ENCODE peak calls at places on chromosomes 12 and 14, in six cellular contexts. W is HepG2, G is heart left ventricle, H is stomach, F is H1, L is lower leg skin. B is an unnamed sample.

GRCh38 chr12:46473634-46474201 is 101.1 kb upstream of the SLC38A2 start:
- DNase-seq in H (peak), G (peak), F (no peak), L (no peak), W (peak), B (peak)

GRCh38 chr12:79360936-79361335 is 329.8 kb downstream of the PAWR start:
- DNase-seq in G (no peak), F (no peak), H (no peak), L (no peak), W (no peak), B (no peak)

GRCh38 chr12:14395059-14395778 is 29.7 kb downstream of the ATF7IP start:
- DNase-seq in H (no peak), G (no peak), L (no peak), W (no peak), F (no peak), B (no peak)

GRCh38 chr14:67440513-67440912 is 28.5 kb upstream of the PLEK2 start:
- DNase-seq in L (no peak), G (no peak), F (no peak), W (no peak), H (no peak), B (peak)

GRCh38 chr14:39232554-39233415 is 930 bp upstream of the MIA2 start:
- DNase-seq in F (no peak), L (no peak), G (no peak), W (peak), H (no peak), B (no peak)

GRCh38 chr14:69703047-69704046 is 63.6 kb upstream of the SRSF5 start:
- DNase-seq in W (peak), L (no peak), F (no peak), G (no peak), H (no peak), B (no peak)

GRCh38 chr14:90756755-90757345 is 59.4 kb downstream of the TTC7B start:
- DNase-seq in L (no peak), G (no peak), W (no peak), H (peak), F (peak), B (no peak)

GRCh38 chr12:66594688-66595087 is 84.2 kb downstream of the GRIP1 start:
- DNase-seq in F (no peak), G (no peak), W (no peak), L (no peak), H (no peak), B (no peak)

GRCh38 chr12:43776498-43776897 is 17.7 kb downstream of the IRAK4 start:
- DNase-seq in L (no peak), H (no peak), W (peak), G (no peak), F (no peak), B (no peak)

GRCh38 chr12:1593232-1594044 is 943 bp downstream of the FBXL14 start:
- DNase-seq in F (peak), W (no peak), G (peak), L (no peak), H (peak), B (peak)

GRCh38 chr12:7498832-7499231 is 4.7 kb downstream of the CD163 start:
- DNase-seq in W (no peak), L (no peak), F (no peak), H (no peak), G (no peak), B (no peak)

GRCh38 chr12:78885466-78885865 is 20.9 kb downstream of the SYT1 start:
- DNase-seq in G (no peak), W (no peak), F (no peak), H (no peak), L (no peak), B (no peak)

GRCh38 chr12:41103614-41104013 is 84.5 kb upstream of the PDZRN4 start:
- DNase-seq in F (no peak), L (no peak), H (no peak), G (no peak), W (no peak), B (no peak)

GRCh38 chr12:18723752-18724151 is 14.1 kb downstream of the PLCZ1 start:
- DNase-seq in H (no peak), L (no peak), G (no peak), F (no peak), W (no peak), B (no peak)

GRCh38 chr14:101772770-101773169 is 11.3 kb downstream of the PPP2R5C start:
- DNase-seq in F (no peak), G (no peak), W (peak), L (no peak), H (no peak), B (no peak)

GRCh38 chr12:3421599-3421998 is 69.4 kb upstream of the PRMT8 start:
- DNase-seq in F (no peak), W (no peak), H (no peak), L (no peak), G (no peak), B (no peak)

GRCh38 chr12:26555139-26555538 is 277.9 kb downstream of the ITPR2 start:
- DNase-seq in F (no peak), W (no peak), L (no peak), G (no peak), H (no peak), B (no peak)

GRCh38 chr14:92470215-92470614 is 43.4 kb upstream of the RIN3 start:
- DNase-seq in W (no peak), H (no peak), F (no peak), G (no peak), L (no peak), B (no peak)

GRCh38 chr12:130202201-130202600 is 39.9 kb downstream of the FZD10 start:
- DNase-seq in F (no peak), H (no peak), W (no peak), G (no peak), L (peak), B (no peak)

GRCh38 chr12:26507613-26508012 is 312.2 kb downstream of the SSPN start:
- DNase-seq in F (no peak), L (no peak), W (no peak), H (no peak), G (no peak), B (no peak)

GRCh38 chr14:93329965-93330608 is 2.7 kb downstream of the BTBD7 start:
- DNase-seq in L (no peak), H (no peak), W (peak), F (no peak), G (no peak), B (no peak)

GRCh38 chr14:34237098-34237497 is 224.9 kb downstream of the SPTSSA start:
- DNase-seq in W (peak), H (no peak), G (no peak), L (no peak), F (no peak), B (no peak)

GRCh38 chr12:133204264-133204603 is 22.9 kb downstream of the ZNF268 start:
- DNase-seq in W (no peak), L (no peak), G (no peak), H (no peak), F (no peak), B (no peak)

GRCh38 chr12:79407671-79408622 is 282.8 kb downstream of the PAWR start:
- DNase-seq in H (peak), G (peak), W (peak), F (peak), L (no peak), B (no peak)

GRCh38 chr12:53495903-53496751 is 3.1 kb downstream of the MAP3K12 start:
- DNase-seq in F (no peak), G (no peak), W (peak), L (no peak), H (no peak), B (no peak)

GRCh38 chr14:84857571-84857970 is 672.4 kb upstream of the FLRT2 start:
- DNase-seq in W (no peak), F (no peak), L (no peak), H (no peak), G (no peak), B (no peak)

GRCh38 chr14:92683041-92683440 is 65.4 kb downstream of the LGMN start:
- DNase-seq in G (no peak), F (no peak), W (no peak), L (no peak), H (no peak), B (no peak)

GRCh38 chr12:92108651-92109050 is 37.0 kb downstream of the BTG1 start:
- DNase-seq in L (no peak), F (no peak), H (no peak), W (no peak), G (no peak), B (no peak)

GRCh38 chr12:13289644-13290285 is 93.2 kb downstream of the EMP1 start:
- DNase-seq in W (no peak), H (no peak), G (no peak), L (no peak), F (no peak), B (no peak)

GRCh38 chr12:109154485-109155438 is 38.4 kb downstream of the ACACB start:
- DNase-seq in H (peak), L (peak), G (peak), F (peak), W (peak), B (peak)
- TF ChIP-seq POLR2A in H (no peak), L (no peak), G (peak), F (peak), W (peak), B (no peak)

DNA sequence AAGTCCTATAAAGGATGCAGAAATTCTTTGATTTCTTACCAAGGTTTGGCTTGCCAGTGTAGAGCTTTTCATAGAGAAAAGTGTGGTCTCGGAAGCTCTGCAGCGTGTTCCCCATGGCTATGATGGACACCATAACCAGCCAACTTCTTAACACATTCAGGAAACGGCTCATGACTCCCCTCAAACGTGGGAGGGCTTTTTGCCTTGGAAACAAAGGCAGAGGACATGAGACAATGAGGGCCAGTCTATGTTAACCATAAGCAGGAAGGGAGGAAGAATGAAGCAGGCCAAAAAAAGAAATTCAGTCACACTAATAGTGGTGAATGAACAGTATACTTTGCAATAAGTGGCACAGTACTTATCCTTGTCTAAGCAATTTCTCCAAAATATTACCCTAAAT is 3.3 kb downstream of the ERG28 start:
- DNase-seq in W (no peak), H (no peak), G (no peak), F (no peak), L (no peak), B (no peak)
- TF ChIP-seq POLR2A in W (no peak), H (no peak), G (no peak), F (no peak), L (no peak), B (no peak)

GRCh38 chr14:28767239-28767850 is 758 bp downstream of the FOXG1 start:
- DNase-seq in F (peak), G (no peak), H (no peak), W (no peak), L (no peak), B (no peak)

GRCh38 chr14:28763914-28764848 is 2.4 kb upstream of the FOXG1 start:
- DNase-seq in F (peak), G (no peak), W (no peak), L (no peak), H (no peak), B (no peak)

GRCh38 chr14:28765169-28765906 is 1.2 kb upstream of the FOXG1 start:
- DNase-seq in H (no peak), F (no peak), L (no peak), G (no peak), W (no peak), B (no peak)

GRCh38 chr14:28766505-28767238 is at the start of gene FOXG1:
- DNase-seq in G (no peak), H (no peak), L (no peak), W (no peak), F (peak), B (no peak)

GRCh38 chr14:28765907-28766504 is 581 bp upstream of the FOXG1 start:
- DNase-seq in L (no peak), H (no peak), F (peak), G (no peak), W (no peak), B (no peak)
- TF ChIP-seq POLR2A in L (no peak), H (no peak), F (no peak), G (no peak), W (no peak), B (no peak)

GRCh38 chr12:590206-590750 is 73.0 kb downstream of the NINJ2 start:
- DNase-seq in H (no peak), W (no peak), G (no peak), L (peak), F (no peak), B (peak)
- TF ChIP-seq POLR2A in H (no peak), W (no peak), G (no peak), L (no peak), F (no peak), B (no peak)

DNA sequence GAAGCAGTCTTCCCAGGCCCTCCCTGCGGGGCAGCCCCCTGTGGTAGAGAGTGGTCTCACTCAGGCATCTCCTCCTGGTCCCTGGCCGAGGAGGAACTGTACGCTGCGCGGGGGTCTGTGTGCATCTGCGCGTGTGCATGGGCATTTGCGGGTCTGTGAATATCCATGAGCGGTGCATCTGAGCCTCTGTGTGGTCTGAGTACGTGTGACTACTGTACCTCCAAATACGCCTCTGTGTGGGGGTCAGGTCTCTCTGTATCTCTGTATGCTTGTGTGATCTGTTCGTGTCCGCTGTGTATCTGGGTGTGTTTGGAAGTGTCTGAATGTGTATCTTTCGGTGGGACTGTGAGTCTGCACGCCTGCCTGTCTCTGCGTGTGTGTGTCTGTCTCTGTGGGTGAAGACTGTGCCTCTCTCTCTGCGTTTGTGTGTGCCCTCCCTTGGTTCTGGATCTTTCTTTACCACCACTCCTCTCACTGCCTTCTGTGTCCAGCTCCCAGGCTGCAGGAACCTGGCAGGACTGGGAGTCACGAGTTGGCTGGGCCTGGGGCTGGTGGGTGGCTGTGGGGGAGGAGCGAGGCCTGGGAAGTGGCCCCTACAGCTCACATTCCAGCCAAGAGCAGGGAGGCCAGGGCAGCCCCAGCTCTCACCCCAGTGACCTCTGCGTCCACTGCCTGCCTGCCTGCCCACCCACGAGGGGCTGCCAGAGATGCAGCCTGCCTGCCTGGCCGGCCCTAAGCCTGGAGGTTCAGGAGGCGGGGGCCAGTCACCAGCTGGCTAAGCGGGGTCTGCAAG is 1.1 kb upstream of the PGF start:
- DNase-seq in H (no peak), G (no peak), W (no peak), F (no peak), L (no peak), B (no peak)
- TF ChIP-seq POLR2A in H (no peak), G (no peak), W (no peak), F (no peak), L (no peak), B (no peak)

GRCh38 chr12:56128669-56129209 is 672 bp downstream of the ESYT1 start:
- DNase-seq in G (no peak), L (peak), W (no peak), H (no peak), F (no peak), B (peak)

GRCh38 chr12:56127888-56128668 is at the start of gene ESYT1:
- DNase-seq in F (peak), W (peak), H (peak), L (peak), G (peak), B (peak)

GRCh38 chr12:56127485-56127887 is 581 bp upstream of the ESYT1 start:
- DNase-seq in G (no peak), W (no peak), H (no peak), L (no peak), F (no peak), B (no peak)

GRCh38 chr12:56130876-56131275 is 2.8 kb downstream of the ESYT1 start:
- DNase-seq in G (no peak), W (no peak), F (no peak), H (no peak), L (no peak), B (no peak)

DNA sequence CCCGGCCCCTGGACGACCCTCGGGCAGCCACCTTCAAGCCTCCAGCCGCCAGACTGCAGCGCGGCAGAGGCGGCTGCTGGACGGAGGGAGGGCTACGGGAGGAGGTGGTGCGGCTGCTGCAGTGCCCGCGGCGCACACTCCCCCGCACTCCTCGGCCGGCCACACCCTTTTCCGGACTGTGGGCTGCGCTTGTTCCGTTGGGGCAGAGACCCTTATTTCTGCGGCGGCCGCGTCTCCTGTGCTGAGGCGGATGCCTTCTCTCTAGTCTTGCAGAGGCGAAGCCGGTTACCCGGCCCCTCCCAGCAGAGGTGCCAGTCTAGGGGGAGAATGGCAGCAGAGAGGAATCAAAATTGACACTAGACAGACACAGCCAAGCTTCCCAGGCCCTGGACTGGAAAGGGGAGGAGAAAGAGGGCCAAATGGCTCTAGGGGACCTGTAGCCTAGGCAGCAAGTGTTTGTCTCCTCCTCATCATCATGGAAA is 1.2 kb downstream of the ESYT1 start:
- DNase-seq in H (peak), F (peak), G (peak), W (no peak), L (peak), B (peak)
- TF ChIP-seq POLR2A in H (no peak), F (no peak), G (peak), W (no peak), L (no peak), B (peak)